ENCODE peak calls at places on chromosome 17, in five cellular contexts. One of them, this sample, is unnamed.
A peak's percentile ranks its signal among the peaks of the same experiment; 100 is the strongest.

GRCh38 chr17:20276430-20276829 is 190.9 kb downstream of the LGALS9B start:
- DNase-seq in heart left ventricle: no peak
- DNase-seq in SK-N-SH: no peak
- DNase-seq in prostate gland: no peak
- DNase-seq in trophoblast cell: no peak
- DNase-seq in this sample: no peak

GRCh38 chr17:4293572-4293971 is 29.8 kb upstream of the ANKFY1 start:
- DNase-seq in heart left ventricle: no peak
- DNase-seq in SK-N-SH: no peak
- DNase-seq in prostate gland: no peak
- DNase-seq in trophoblast cell: no peak
- DNase-seq in this sample: no peak

GRCh38 chr17:41812176-41813038 is at the start of gene FKBP10:
- DNase-seq in heart left ventricle: peak; percentile 77
- DNase-seq in SK-N-SH: peak; percentile 97
- DNase-seq in prostate gland: peak; percentile 27
- DNase-seq in trophoblast cell: peak; percentile 81
- DNase-seq in this sample: peak; percentile 32

GRCh38 chr17:4420692-4421131 is 13.0 kb upstream of the SPNS3 start:
- DNase-seq in heart left ventricle: no peak
- DNase-seq in SK-N-SH: peak; percentile 81
- DNase-seq in prostate gland: peak; percentile 50
- DNase-seq in trophoblast cell: peak; percentile 83
- DNase-seq in this sample: peak; percentile 83

GRCh38 chr17:72030067-72030899 is 90.5 kb upstream of the SOX9 start:
- DNase-seq in heart left ventricle: peak; percentile 35
- DNase-seq in SK-N-SH: no peak
- DNase-seq in prostate gland: no peak
- DNase-seq in trophoblast cell: no peak
- DNase-seq in this sample: peak; percentile 16

GRCh38 chr17:58369214-58370031 is 17.4 kb upstream of the SUPT4H1 start:
- DNase-seq in heart left ventricle: no peak
- DNase-seq in SK-N-SH: no peak
- DNase-seq in prostate gland: no peak
- DNase-seq in trophoblast cell: no peak
- DNase-seq in this sample: no peak

GRCh38 chr17:48620497-48621139 is 5.5 kb upstream of the HOXB8 start:
- DNase-seq in heart left ventricle: no peak
- DNase-seq in SK-N-SH: no peak
- DNase-seq in prostate gland: no peak
- DNase-seq in trophoblast cell: no peak
- DNase-seq in this sample: no peak

GRCh38 chr17:50986989-50987660 is 121.0 kb upstream of the TOB1 start:
- DNase-seq in heart left ventricle: no peak
- DNase-seq in SK-N-SH: no peak
- DNase-seq in prostate gland: no peak
- DNase-seq in trophoblast cell: no peak
- DNase-seq in this sample: no peak

GRCh38 chr17:61235821-61236197 is 163.8 kb upstream of the TBX2 start:
- DNase-seq in heart left ventricle: no peak
- DNase-seq in SK-N-SH: no peak
- DNase-seq in prostate gland: peak; percentile 68
- DNase-seq in trophoblast cell: peak; percentile 94
- DNase-seq in this sample: no peak

GRCh38 chr17:61232871-61233270 is 166.8 kb upstream of the TBX2 start:
- DNase-seq in heart left ventricle: no peak
- DNase-seq in SK-N-SH: no peak
- DNase-seq in prostate gland: no peak
- DNase-seq in trophoblast cell: peak; percentile 37
- DNase-seq in this sample: no peak

GRCh38 chr17:61237275-61237674 is 162.4 kb upstream of the TBX2 start:
- DNase-seq in heart left ventricle: no peak
- DNase-seq in SK-N-SH: no peak
- DNase-seq in prostate gland: no peak
- DNase-seq in trophoblast cell: no peak
- DNase-seq in this sample: no peak

GRCh38 chr17:61234102-61234750 is 165.4 kb upstream of the TBX2 start:
- DNase-seq in heart left ventricle: no peak
- DNase-seq in SK-N-SH: no peak
- DNase-seq in prostate gland: no peak
- DNase-seq in trophoblast cell: peak; percentile 44
- DNase-seq in this sample: no peak

GRCh38 chr17:61235001-61235820 is 164.4 kb upstream of the TBX2 start:
- DNase-seq in heart left ventricle: no peak
- DNase-seq in SK-N-SH: no peak
- DNase-seq in prostate gland: no peak
- DNase-seq in trophoblast cell: no peak
- DNase-seq in this sample: no peak
- H3K27ac ChIP-seq in heart left ventricle: no peak overlapping the region
- H3K27ac ChIP-seq in SK-N-SH: peak overlapping the region; percentile 50
- H3K27ac ChIP-seq in prostate gland: peak overlapping the region; percentile 65
- H3K27ac ChIP-seq in trophoblast cell: no peak overlapping the region
- H3K27ac ChIP-seq in this sample: no peak overlapping the region

DNA sequence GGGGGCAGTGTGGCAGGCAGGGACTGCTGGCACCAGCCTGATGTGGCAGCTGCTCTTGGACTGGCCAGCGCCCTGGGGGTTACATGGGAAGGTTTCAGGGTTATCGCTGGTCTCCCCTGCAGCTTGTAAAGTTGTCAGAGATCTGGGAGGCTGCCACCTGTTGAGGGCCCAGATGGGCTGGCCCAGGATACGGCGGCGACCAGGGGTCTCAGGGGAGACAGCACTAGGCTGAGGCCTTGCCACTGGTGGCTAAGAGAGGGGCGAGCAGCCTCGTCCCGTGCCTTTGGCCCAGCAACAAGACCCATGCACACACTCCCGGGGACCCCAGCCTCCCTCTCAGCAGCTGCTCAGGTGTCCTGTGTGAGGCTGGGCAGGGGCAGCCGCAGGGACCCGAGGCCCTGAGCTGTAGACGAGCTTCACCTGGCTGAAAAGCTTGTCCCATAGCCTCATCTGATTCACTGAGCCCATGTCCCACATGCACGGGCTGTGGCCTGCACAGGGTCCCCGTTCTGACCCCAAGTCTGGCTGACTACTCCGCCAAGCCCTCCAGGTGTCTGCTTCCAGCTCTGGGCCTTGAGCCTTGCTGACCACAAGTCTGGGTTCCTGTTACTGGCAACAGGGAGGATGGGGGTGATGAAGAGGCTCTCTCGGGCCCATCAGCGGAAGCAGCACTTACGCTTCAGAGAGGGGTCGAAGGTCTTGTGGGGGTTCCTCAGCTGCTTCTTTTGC is 6.2 kb downstream of the DUS1L start:
- DNase-seq in heart left ventricle: peak; percentile 21
- DNase-seq in SK-N-SH: no peak
- DNase-seq in prostate gland: no peak
- DNase-seq in trophoblast cell: no peak
- DNase-seq in this sample: no peak
- H3K36me3 ChIP-seq in heart left ventricle: peaks cover 89% of the 10 kb centered on the region
- H3K36me3 ChIP-seq in SK-N-SH: peaks cover 96% of the 10 kb centered on the region
- H3K36me3 ChIP-seq in prostate gland: peaks cover 34% of the 10 kb centered on the region
- H3K36me3 ChIP-seq in trophoblast cell: peaks cover 89% of the 10 kb centered on the region
- H3K36me3 ChIP-seq in this sample: peaks cover 29% of the 10 kb centered on the region

GRCh38 chr17:7019406-7019805 is 3.4 kb upstream of the BCL6B start:
- DNase-seq in heart left ventricle: peak; percentile 25
- DNase-seq in SK-N-SH: no peak
- DNase-seq in prostate gland: no peak
- DNase-seq in trophoblast cell: no peak
- DNase-seq in this sample: no peak

GRCh38 chr17:7016406-7016805 is 4.0 kb downstream of the RNASEK start:
- DNase-seq in heart left ventricle: no peak
- DNase-seq in SK-N-SH: no peak
- DNase-seq in prostate gland: no peak
- DNase-seq in trophoblast cell: no peak
- DNase-seq in this sample: no peak

GRCh38 chr17:7018331-7018964 is 4.4 kb upstream of the BCL6B start:
- DNase-seq in heart left ventricle: peak; percentile 58
- DNase-seq in SK-N-SH: no peak
- DNase-seq in prostate gland: no peak
- DNase-seq in trophoblast cell: no peak
- DNase-seq in this sample: no peak

GRCh38 chr17:7016886-7017826 is 4.7 kb downstream of the RNASEK start:
- DNase-seq in heart left ventricle: peak; percentile 46
- DNase-seq in SK-N-SH: no peak
- DNase-seq in prostate gland: no peak
- DNase-seq in trophoblast cell: no peak
- DNase-seq in this sample: no peak

GRCh38 chr17:7017827-7018200 is 5.0 kb upstream of the BCL6B start:
- DNase-seq in heart left ventricle: peak; percentile 25
- DNase-seq in SK-N-SH: no peak
- DNase-seq in prostate gland: no peak
- DNase-seq in trophoblast cell: no peak
- DNase-seq in this sample: no peak
- H3K4me1 ChIP-seq in heart left ventricle: peaks cover 55% of the 10 kb centered on the region
- H3K4me1 ChIP-seq in SK-N-SH: peaks cover 37% of the 10 kb centered on the region
- H3K4me1 ChIP-seq in prostate gland: peaks cover 16% of the 10 kb centered on the region
- H3K4me1 ChIP-seq in trophoblast cell: peaks cover 15% of the 10 kb centered on the region
- H3K4me1 ChIP-seq in this sample: peaks cover 50% of the 10 kb centered on the region

GRCh38 chr17:31433811-31434210 is 42.3 kb downstream of the RAB11FIP4 start:
- DNase-seq in heart left ventricle: no peak
- DNase-seq in SK-N-SH: no peak
- DNase-seq in prostate gland: no peak
- DNase-seq in trophoblast cell: no peak
- DNase-seq in this sample: no peak
- H3K27ac ChIP-seq in heart left ventricle: no peak overlapping the region
- H3K27ac ChIP-seq in SK-N-SH: no peak overlapping the region
- H3K27ac ChIP-seq in prostate gland: no peak overlapping the region
- H3K27ac ChIP-seq in trophoblast cell: no peak overlapping the region
- H3K27ac ChIP-seq in this sample: no peak overlapping the region

GRCh38 chr17:82815354-82815753 is 24.5 kb downstream of the ZNF750 start:
- DNase-seq in heart left ventricle: no peak
- DNase-seq in SK-N-SH: no peak
- DNase-seq in prostate gland: no peak
- DNase-seq in trophoblast cell: no peak
- DNase-seq in this sample: no peak
- H3K36me3 ChIP-seq in heart left ventricle: peaks cover 66% of the 10 kb centered on the region
- H3K36me3 ChIP-seq in SK-N-SH: peaks cover 30% of the 10 kb centered on the region
- H3K36me3 ChIP-seq in prostate gland: no peaks in the 10 kb centered on the region
- H3K36me3 ChIP-seq in trophoblast cell: peaks cover 4% of the 10 kb centered on the region
- H3K36me3 ChIP-seq in this sample: peaks cover 26% of the 10 kb centered on the region

DNA sequence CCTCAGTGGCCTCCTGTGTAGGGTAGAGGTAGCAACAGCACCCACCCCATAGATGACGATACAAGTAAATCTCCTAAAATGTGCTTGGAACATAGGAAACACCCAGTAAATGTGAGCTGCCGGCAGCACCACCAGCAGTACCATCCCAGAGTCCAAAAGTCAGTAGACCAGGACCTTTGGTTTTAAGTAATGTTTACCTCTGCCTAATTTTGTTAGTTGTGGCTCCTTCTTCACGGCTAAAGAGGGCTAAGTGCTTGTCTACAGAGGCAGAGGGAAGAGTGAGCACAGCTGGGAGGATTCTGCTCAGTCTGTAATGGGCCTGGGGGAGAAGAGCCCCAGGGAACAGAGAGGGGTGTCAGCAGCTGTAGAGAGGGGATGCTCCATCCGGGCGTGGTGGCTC is 91.3 kb upstream of the FBXO47 start:
- DNase-seq in heart left ventricle: no peak
- DNase-seq in SK-N-SH: no peak
- DNase-seq in prostate gland: no peak
- DNase-seq in trophoblast cell: no peak
- DNase-seq in this sample: no peak
- H3K4me1 ChIP-seq in heart left ventricle: peaks cover 5% of the 10 kb centered on the region
- H3K4me1 ChIP-seq in SK-N-SH: peaks cover 4% of the 10 kb centered on the region
- H3K4me1 ChIP-seq in prostate gland: peaks cover 5% of the 10 kb centered on the region
- H3K4me1 ChIP-seq in trophoblast cell: no peaks in the 10 kb centered on the region
- H3K4me1 ChIP-seq in this sample: peaks cover 12% of the 10 kb centered on the region